ENCODE peak calls at places on chromosomes 13 and 19, in five cellular contexts. E is CD8-positive, alpha-beta T cell; D is left ventricle myocardium inferior; P is gastrocnemius medialis; M is dorsolateral prefrontal cortex. R is an unnamed sample.

GRCh38 chr19:50490991-50491472 is 14.4 kb upstream of the GARIN5A start:
- DNase-seq in E (no peak), D (no peak), P (no peak), M (no peak), R (no peak)

GRCh38 chr13:48515732-48516131 is 17.1 kb downstream of the RCBTB2 start:
- DNase-seq in E (no peak), D (no peak), P (no peak), M (no peak), R (no peak)

GRCh38 chr13:33017410-33017929 is 1.2 kb downstream of the KL start:
- DNase-seq in E (no peak), D (peak), P (peak), M (peak), R (peak)

GRCh38 chr19:45125975-45126493 is 33.1 kb downstream of the PPP1R37 start:
- DNase-seq in E (peak), D (peak), P (peak), M (peak), R (no peak)

GRCh38 chr19:2122982-2123381 is 26.3 kb downstream of the IZUMO4 start:
- DNase-seq in E (no peak), D (no peak), P (no peak), M (no peak), R (no peak)

GRCh38 chr19:17294051-17294891 is 9.0 kb downstream of the ABHD8 start:
- DNase-seq in E (no peak), D (no peak), P (no peak), M (no peak), R (no peak)

GRCh38 chr13:113815151-113816058 is 48.5 kb downstream of the GAS6 start:
- DNase-seq in E (no peak), D (no peak), P (no peak), M (no peak), R (no peak)

GRCh38 chr13:113648218-113648615 is 9.8 kb downstream of the ATP4B start:
- DNase-seq in E (no peak), D (peak), P (no peak), M (peak), R (no peak)

GRCh38 chr19:50427997-50428425 is 4.7 kb upstream of the MYBPC2 start:
- DNase-seq in E (peak), D (peak), P (peak), M (peak), R (peak)

GRCh38 chr13:50358715-50359367 is 343.6 kb downstream of the KCNRG start:
- DNase-seq in E (no peak), D (no peak), P (no peak), M (no peak), R (no peak)

GRCh38 chr19:50724522-50725217 is 1.5 kb downstream of the CLEC11A start:
- DNase-seq in E (peak), D (peak), P (peak), M (peak), R (peak)

GRCh38 chr13:33318037-33318436 is 32.5 kb upstream of the STARD13 start:
- DNase-seq in E (no peak), D (no peak), P (no peak), M (no peak), R (no peak)

GRCh38 chr19:52665529-52665928 is 27.4 kb upstream of the ZNF83 start:
- DNase-seq in E (no peak), D (no peak), P (no peak), M (no peak), R (peak)

GRCh38 chr19:3008994-3009393 is 20.1 kb downstream of the TLE2 start:
- DNase-seq in E (no peak), D (no peak), P (no peak), M (no peak), R (no peak)

GRCh38 chr13:92407858-92408257 is 818.7 kb upstream of the GPC6 start:
- DNase-seq in E (no peak), D (no peak), P (no peak), M (no peak), R (no peak)

GRCh38 chr13:19981685-19982238 is 23.2 kb downstream of the ZMYM2 start:
- DNase-seq in E (no peak), D (no peak), P (no peak), M (no peak), R (no peak)

GRCh38 chr13:103009061-103009840 is 57.0 kb downstream of the SLC10A2 start:
- DNase-seq in E (no peak), D (no peak), P (no peak), M (no peak), R (no peak)

GRCh38 chr13:94703721-94704314 is 8.5 kb downstream of the SOX21 start:
- DNase-seq in E (no peak), D (no peak), P (no peak), M (no peak), R (no peak)

GRCh38 chr13:42039457-42039945 is 8.9 kb upstream of the DGKH start:
- DNase-seq in E (no peak), D (no peak), P (no peak), M (no peak), R (no peak)

GRCh38 chr19:55160128-55160985 is 2.8 kb upstream of the TNNI3 start:
- DNase-seq in E (peak), D (peak), P (peak), M (peak), R (no peak)

GRCh38 chr13:46295531-46296464 is 84.1 kb downstream of the LRRC63 start:
- DNase-seq in E (peak), D (no peak), P (no peak), M (no peak), R (peak)

GRCh38 chr13:61415749-61416148 is at the start of gene PCDH20:
- DNase-seq in E (no peak), D (no peak), P (no peak), M (no peak), R (no peak)
- H3K4me3 ChIP-seq in E (no peak), D (peak), P (peak), M (peak), R (peak)

GRCh38 chr19:4691383-4691782 is 21.2 kb upstream of the MYDGF start:
- DNase-seq in E (no peak), D (peak), P (no peak), M (no peak), R (no peak)

GRCh38 chr19:4690362-4690761 is 20.2 kb upstream of the MYDGF start:
- DNase-seq in E (no peak), D (no peak), P (no peak), M (no peak), R (no peak)

GRCh38 chr19:4687396-4687795 is 17.3 kb upstream of the MYDGF start:
- DNase-seq in E (no peak), D (no peak), P (no peak), M (no peak), R (no peak)

GRCh38 chr19:4688587-4688986 is 18.4 kb upstream of the MYDGF start:
- DNase-seq in E (no peak), D (no peak), P (no peak), M (no peak), R (no peak)

DNA sequence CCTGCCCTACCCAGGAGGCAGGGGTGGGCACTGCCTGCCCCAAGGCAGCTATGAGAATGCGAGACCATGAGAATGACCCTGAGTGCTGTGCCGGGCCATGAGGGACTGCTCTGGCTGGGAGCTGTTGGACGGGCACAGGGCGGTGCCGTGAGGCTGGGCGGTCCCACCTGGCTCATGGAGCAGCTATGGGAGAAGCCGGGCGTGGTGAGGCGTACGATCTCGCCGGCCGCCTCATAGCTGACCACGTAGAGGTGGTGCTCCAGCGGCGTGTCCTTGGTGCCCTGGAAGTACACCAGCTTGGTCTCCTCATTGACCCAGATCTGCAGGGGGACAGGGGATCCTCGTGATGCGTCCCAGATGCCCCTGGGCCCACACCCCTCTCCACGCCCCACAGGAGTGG is 19.3 kb upstream of the MYDGF start:
- DNase-seq in E (no peak), D (no peak), P (no peak), M (no peak), R (no peak)
- TF ChIP-seq CTCF in E (no peak), D (no peak), P (no peak), M (no peak), R (no peak)

GRCh38 chr13:71869274-71869673 is 2.3 kb upstream of the DACH1 start:
- DNase-seq in E (no peak), D (no peak), P (no peak), M (no peak), R (no peak)
- H3K4me3 ChIP-seq in E (no peak), D (no peak), P (no peak), M (no peak), R (no peak)

GRCh38 chr13:98103942-98104880 is 38.7 kb upstream of the FARP1 start:
- DNase-seq in E (no peak), D (no peak), P (no peak), M (no peak), R (no peak)
- TF ChIP-seq CTCF in E (no peak), D (no peak), P (no peak), M (no peak), R (peak)

GRCh38 chr13:110306340-110306959 is 507 bp downstream of the COL4A1 start:
- DNase-seq in E (no peak), D (no peak), P (no peak), M (no peak), R (no peak)
- H3K4me3 ChIP-seq in E (no peak), D (peak), P (peak), M (peak), R (peak)

DNA sequence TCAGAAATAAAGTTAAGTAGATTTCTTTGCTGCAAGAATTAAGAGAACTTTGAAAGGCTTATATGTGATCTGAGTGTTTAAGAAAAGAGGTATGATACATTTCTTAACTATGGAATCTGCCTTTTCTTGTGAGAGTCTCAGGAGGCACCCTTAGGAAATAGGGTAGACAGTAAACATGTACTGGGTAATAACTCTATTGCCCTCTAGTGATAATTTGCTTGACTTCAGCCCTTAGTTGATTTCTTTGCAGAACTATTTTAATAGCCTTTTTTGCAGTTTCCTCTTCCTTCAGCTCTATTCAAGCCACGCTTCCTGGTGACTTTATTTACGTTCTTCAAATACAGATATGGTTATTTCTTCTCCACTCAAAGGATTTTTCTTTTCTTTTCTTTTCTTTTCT is 37.0 kb upstream of the CCNA1 start:
- DNase-seq in E (no peak), D (no peak), P (no peak), M (no peak), R (no peak)
- TF ChIP-seq CTCF in E (no peak), D (peak), P (no peak), M (peak), R (peak)

GRCh38 chr13:21043898-21044297 is 17.5 kb downstream of the LATS2 start:
- DNase-seq in E (no peak), D (no peak), P (no peak), M (no peak), R (peak)
- H3K4me3 ChIP-seq in E (no peak), D (peak), P (no peak), M (no peak), R (no peak)

GRCh38 chr13:91313103-91313502 is 34.4 kb upstream of the MIR17HG start:
- DNase-seq in E (no peak), D (no peak), P (no peak), M (no peak), R (peak)
- TF ChIP-seq CTCF in E (peak), D (peak), P (peak), M (peak), R (peak)

R was measured in retinal pigment epithelial cell.